ENCODE peak calls at places on chromosomes 6 and 20, in four cellular contexts. One of them, this sample, is unnamed.

GRCh38 chr6:137234505-137234863 is 15.3 kb upstream of the IFNGR1 start:
- DNase-seq in coronary artery: no peak
- DNase-seq in body of pancreas: no peak
- DNase-seq in HL-60: peak; percentile 65
- DNase-seq in this sample: peak; percentile 58

GRCh38 chr6:122322824-122323223 is 76.6 kb upstream of the HSF2 start:
- DNase-seq in coronary artery: no peak
- DNase-seq in body of pancreas: no peak
- DNase-seq in HL-60: no peak
- DNase-seq in this sample: no peak

GRCh38 chr20:19252670-19253120 is 40.3 kb downstream of the SLC24A3 start:
- DNase-seq in coronary artery: no peak
- DNase-seq in body of pancreas: no peak
- DNase-seq in HL-60: peak; percentile 99
- DNase-seq in this sample: no peak

GRCh38 chr6:47182291-47182957 is 127.3 kb downstream of the TNFRSF21 start:
- DNase-seq in coronary artery: no peak
- DNase-seq in body of pancreas: no peak
- DNase-seq in HL-60: no peak
- DNase-seq in this sample: no peak

GRCh38 chr6:89763550-89763949 is 56.0 kb downstream of the MDN1 start:
- DNase-seq in coronary artery: no peak
- DNase-seq in body of pancreas: no peak
- DNase-seq in HL-60: no peak
- DNase-seq in this sample: no peak

GRCh38 chr20:12723811-12724210 is 285.0 kb upstream of the SPTLC3 start:
- DNase-seq in coronary artery: no peak
- DNase-seq in body of pancreas: no peak
- DNase-seq in HL-60: no peak
- DNase-seq in this sample: no peak

GRCh38 chr6:155201461-155202226 is 62.2 kb upstream of the CLDN20 start:
- DNase-seq in coronary artery: no peak
- DNase-seq in body of pancreas: no peak
- DNase-seq in HL-60: no peak
- DNase-seq in this sample: no peak

GRCh38 chr6:41642090-41642959 is 4.1 kb downstream of the MDFI start:
- DNase-seq in coronary artery: no peak
- DNase-seq in body of pancreas: no peak
- DNase-seq in HL-60: no peak
- DNase-seq in this sample: no peak

GRCh38 chr20:51930775-51931174 is 128.5 kb upstream of the SALL4 start:
- DNase-seq in coronary artery: no peak
- DNase-seq in body of pancreas: no peak
- DNase-seq in HL-60: no peak
- DNase-seq in this sample: no peak

GRCh38 chr6:33848498-33848897 is 44.7 kb upstream of the MLN start:
- DNase-seq in coronary artery: no peak
- DNase-seq in body of pancreas: no peak
- DNase-seq in HL-60: no peak
- DNase-seq in this sample: no peak

GRCh38 chr6:33915134-33915533 is 111.3 kb upstream of the MLN start:
- DNase-seq in coronary artery: no peak
- DNase-seq in body of pancreas: peak; percentile 38
- DNase-seq in HL-60: no peak
- DNase-seq in this sample: no peak

GRCh38 chr20:728022-728944 is 40.0 kb downstream of the SLC52A3 start:
- DNase-seq in coronary artery: no peak
- DNase-seq in body of pancreas: peak; percentile 46
- DNase-seq in HL-60: peak; percentile 13
- DNase-seq in this sample: no peak

GRCh38 chr6:110178626-110179405 is 654 bp downstream of the WASF1 start:
- DNase-seq in coronary artery: peak; percentile 77
- DNase-seq in body of pancreas: peak; percentile 36
- DNase-seq in HL-60: peak; percentile 22
- DNase-seq in this sample: no peak

GRCh38 chr6:116012471-116012949 is 48.2 kb downstream of the FRK start:
- DNase-seq in coronary artery: no peak
- DNase-seq in body of pancreas: no peak
- DNase-seq in HL-60: no peak
- DNase-seq in this sample: no peak

GRCh38 chr6:43630980-43631619 is 2.0 kb upstream of the GTPBP2 start:
- DNase-seq in coronary artery: no peak
- DNase-seq in body of pancreas: no peak
- DNase-seq in HL-60: no peak
- DNase-seq in this sample: no peak

GRCh38 chr6:74646461-74646860 is 559.4 kb downstream of the COL12A1 start:
- DNase-seq in coronary artery: no peak
- DNase-seq in body of pancreas: no peak
- DNase-seq in HL-60: no peak
- DNase-seq in this sample: no peak

GRCh38 chr20:37356961-37357371 is 11.0 kb downstream of the SRC start:
- DNase-seq in coronary artery: peak; percentile 71
- DNase-seq in body of pancreas: no peak
- DNase-seq in HL-60: no peak
- DNase-seq in this sample: no peak

GRCh38 chr6:45509426-45509825 is 131.7 kb upstream of the SUPT3H start:
- DNase-seq in coronary artery: no peak
- DNase-seq in body of pancreas: no peak
- DNase-seq in HL-60: no peak
- DNase-seq in this sample: no peak

GRCh38 chr6:107713214-107713962 is 110.7 kb downstream of the SCML4 start:
- DNase-seq in coronary artery: no peak
- DNase-seq in body of pancreas: no peak
- DNase-seq in HL-60: no peak
- DNase-seq in this sample: no peak
- H3K4me3 ChIP-seq in coronary artery: peak overlapping the region; percentile 59
- H3K4me3 ChIP-seq in body of pancreas: no peak overlapping the region
- H3K4me3 ChIP-seq in HL-60: no peak overlapping the region
- H3K4me3 ChIP-seq in this sample: no peak overlapping the region

GRCh38 chr6:84224251-84224650 is 3.2 kb downstream of the CEP162 start:
- DNase-seq in coronary artery: no peak
- DNase-seq in body of pancreas: no peak
- DNase-seq in HL-60: no peak
- DNase-seq in this sample: no peak

GRCh38 chr6:84227434-84228197 is at the start of gene CEP162:
- DNase-seq in coronary artery: peak; percentile 95
- DNase-seq in body of pancreas: peak; percentile 88
- DNase-seq in HL-60: peak; percentile 63
- DNase-seq in this sample: peak; percentile 63

GRCh38 chr6:84227044-84227433 is 404 bp downstream of the CEP162 start:
- DNase-seq in coronary artery: no peak
- DNase-seq in body of pancreas: no peak
- DNase-seq in HL-60: no peak
- DNase-seq in this sample: no peak

GRCh38 chr6:84222426-84222825 is 5.0 kb downstream of the CEP162 start:
- DNase-seq in coronary artery: no peak
- DNase-seq in body of pancreas: no peak
- DNase-seq in HL-60: no peak
- DNase-seq in this sample: no peak

DNA sequence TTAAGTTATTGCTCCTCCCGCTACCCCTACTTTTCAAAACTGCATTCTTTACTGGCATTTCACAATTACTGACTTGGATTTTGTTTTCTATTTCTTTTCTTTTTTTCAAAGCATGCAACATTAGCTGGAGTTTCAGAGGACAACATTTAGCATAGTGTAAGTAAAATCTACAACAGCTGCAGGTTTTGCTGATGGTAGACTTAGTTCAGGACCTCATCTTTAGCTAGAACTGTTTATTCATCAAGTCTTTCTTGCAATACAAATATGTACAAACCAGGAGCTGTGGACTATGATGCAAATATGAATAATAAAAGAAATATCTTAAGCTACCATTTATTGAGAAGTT is 728 bp upstream of the CEP162 start:
- DNase-seq in coronary artery: no peak
- DNase-seq in body of pancreas: no peak
- DNase-seq in HL-60: no peak
- DNase-seq in this sample: no peak
- TF ChIP-seq CTCF in coronary artery: no peak
- TF ChIP-seq CTCF in body of pancreas: no peak
- TF ChIP-seq CTCF in HL-60: no peak
- TF ChIP-seq CTCF in this sample: no peak

DNA sequence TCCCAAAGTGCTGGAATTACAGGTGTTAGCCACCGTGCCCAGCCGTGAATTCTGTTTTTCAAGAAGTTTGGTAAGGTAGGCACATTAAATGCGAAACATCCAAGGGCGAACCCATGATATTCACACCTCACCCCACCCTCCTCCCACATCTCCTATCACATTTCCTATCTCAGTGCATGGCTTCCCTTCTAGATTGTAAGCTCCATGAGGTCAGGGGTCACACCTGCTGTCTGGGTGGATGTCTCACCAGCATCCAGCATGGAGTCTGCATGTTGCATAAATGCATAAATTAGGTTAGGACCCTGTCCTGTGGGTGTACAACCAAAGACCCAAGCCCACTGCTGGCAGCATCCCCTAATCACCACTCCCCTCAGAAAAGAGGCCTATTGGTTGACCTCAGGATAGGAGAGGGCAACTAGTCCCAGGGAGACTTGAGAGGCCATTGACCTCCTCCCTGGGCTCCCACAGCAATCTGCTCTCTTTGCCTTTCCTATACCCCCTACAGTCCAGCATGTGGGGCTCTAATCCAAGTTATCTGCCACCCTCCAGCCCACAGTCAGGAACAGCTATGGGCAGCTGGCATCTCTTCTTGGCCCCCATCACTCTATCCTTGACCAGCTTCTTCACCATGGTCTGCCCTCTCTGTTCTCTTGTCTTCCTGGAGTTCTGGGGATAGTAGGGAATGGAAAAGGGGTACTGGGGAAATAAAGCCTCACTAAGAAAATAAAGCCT is 4.2 kb downstream of the PRRT1 start:
- DNase-seq in coronary artery: no peak
- DNase-seq in body of pancreas: no peak
- DNase-seq in HL-60: no peak
- DNase-seq in this sample: no peak
- H3K4me3 ChIP-seq in coronary artery: no peak overlapping the region
- H3K4me3 ChIP-seq in body of pancreas: no peak overlapping the region
- H3K4me3 ChIP-seq in HL-60: no peak overlapping the region
- H3K4me3 ChIP-seq in this sample: no peak overlapping the region

GRCh38 chr6:85483041-85483700 is 33.3 kb downstream of the NT5E start:
- DNase-seq in coronary artery: peak; percentile 91
- DNase-seq in body of pancreas: peak; percentile 76
- DNase-seq in HL-60: no peak
- DNase-seq in this sample: no peak
- TF ChIP-seq CTCF in coronary artery: peak; percentile 99
- TF ChIP-seq CTCF in body of pancreas: peak; percentile 100
- TF ChIP-seq CTCF in HL-60: peak; percentile 99
- TF ChIP-seq CTCF in this sample: peak; percentile 99

GRCh38 chr6:125795301-125795700 is 4.5 kb downstream of the NCOA7 start:
- DNase-seq in coronary artery: no peak
- DNase-seq in body of pancreas: no peak
- DNase-seq in HL-60: no peak
- DNase-seq in this sample: no peak

GRCh38 chr6:125802383-125802782 is 11.6 kb downstream of the NCOA7 start:
- DNase-seq in coronary artery: no peak
- DNase-seq in body of pancreas: no peak
- DNase-seq in HL-60: no peak
- DNase-seq in this sample: no peak

GRCh38 chr6:125797934-125798444 is 7.2 kb downstream of the NCOA7 start:
- DNase-seq in coronary artery: no peak
- DNase-seq in body of pancreas: no peak
- DNase-seq in HL-60: no peak
- DNase-seq in this sample: no peak

GRCh38 chr6:125797120-125797933 is 6.6 kb downstream of the NCOA7 start:
- DNase-seq in coronary artery: no peak
- DNase-seq in body of pancreas: no peak
- DNase-seq in HL-60: no peak
- DNase-seq in this sample: no peak

GRCh38 chr6:125798734-125799510 is 8.2 kb downstream of the NCOA7 start:
- DNase-seq in coronary artery: no peak
- DNase-seq in body of pancreas: no peak
- DNase-seq in HL-60: no peak
- DNase-seq in this sample: peak; percentile 85
- H3K4me3 ChIP-seq in coronary artery: no peak overlapping the region
- H3K4me3 ChIP-seq in body of pancreas: no peak overlapping the region
- H3K4me3 ChIP-seq in HL-60: no peak overlapping the region
- H3K4me3 ChIP-seq in this sample: no peak overlapping the region

GRCh38 chr6:101230866-101231265 is 162.6 kb upstream of the GRIK2 start:
- DNase-seq in coronary artery: no peak
- DNase-seq in body of pancreas: no peak
- DNase-seq in HL-60: no peak
- DNase-seq in this sample: no peak

GRCh38 chr6:101224751-101225150 is 168.8 kb upstream of the GRIK2 start:
- DNase-seq in coronary artery: no peak
- DNase-seq in body of pancreas: no peak
- DNase-seq in HL-60: no peak
- DNase-seq in this sample: no peak

GRCh38 chr6:101231606-101232235 is 161.8 kb upstream of the GRIK2 start:
- DNase-seq in coronary artery: no peak
- DNase-seq in body of pancreas: no peak
- DNase-seq in HL-60: no peak
- DNase-seq in this sample: no peak

GRCh38 chr6:101226677-101227135 is 166.8 kb upstream of the GRIK2 start:
- DNase-seq in coronary artery: no peak
- DNase-seq in body of pancreas: no peak
- DNase-seq in HL-60: no peak
- DNase-seq in this sample: peak; percentile 2
- TF ChIP-seq CTCF in coronary artery: no peak
- TF ChIP-seq CTCF in body of pancreas: no peak
- TF ChIP-seq CTCF in HL-60: no peak
- TF ChIP-seq CTCF in this sample: peak; percentile 44

GRCh38 chr6:139533573-139534471 is 159.4 kb upstream of the CITED2 start:
- DNase-seq in coronary artery: no peak
- DNase-seq in body of pancreas: peak; percentile 61
- DNase-seq in HL-60: peak; percentile 73
- DNase-seq in this sample: no peak
- H3K4me3 ChIP-seq in coronary artery: peak overlapping the region; percentile 29
- H3K4me3 ChIP-seq in body of pancreas: no peak overlapping the region
- H3K4me3 ChIP-seq in HL-60: no peak overlapping the region
- H3K4me3 ChIP-seq in this sample: no peak overlapping the region

DNA sequence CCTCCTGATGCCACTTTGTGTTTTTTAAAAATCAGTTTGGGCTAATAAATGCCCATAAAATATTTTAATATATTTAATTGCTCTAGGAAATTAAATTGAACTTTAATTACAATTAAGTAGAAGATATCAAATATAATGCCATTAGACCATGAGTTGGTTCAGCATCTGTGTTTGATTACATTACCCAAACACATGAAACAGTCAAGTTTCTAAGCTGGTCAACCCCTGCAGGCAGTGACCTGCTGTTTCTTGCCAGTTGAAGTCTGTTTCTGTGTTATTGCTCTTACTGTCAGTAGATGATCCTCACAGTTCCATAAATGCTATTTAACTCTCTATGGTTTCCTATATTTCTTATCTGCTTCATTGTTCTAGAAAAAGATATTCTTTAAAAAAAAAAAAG is 9.7 kb upstream of the TENT5A start:
- DNase-seq in coronary artery: no peak
- DNase-seq in body of pancreas: no peak
- DNase-seq in HL-60: no peak
- DNase-seq in this sample: no peak
- TF ChIP-seq CTCF in coronary artery: no peak
- TF ChIP-seq CTCF in body of pancreas: no peak
- TF ChIP-seq CTCF in HL-60: no peak
- TF ChIP-seq CTCF in this sample: no peak

GRCh38 chr6:31462964-31463940 is 34.7 kb upstream of the MICB start:
- DNase-seq in coronary artery: peak; percentile 86
- DNase-seq in body of pancreas: peak; percentile 92
- DNase-seq in HL-60: peak; percentile 29
- DNase-seq in this sample: peak; percentile 84
- H3K4me3 ChIP-seq in coronary artery: peak overlapping the region; percentile 70
- H3K4me3 ChIP-seq in body of pancreas: no peak overlapping the region
- H3K4me3 ChIP-seq in HL-60: peak overlapping the region; percentile 3
- H3K4me3 ChIP-seq in this sample: peak overlapping the region; percentile 73

This sample was measured in GM12864.